ENCODE peak calls at places on chromosomes 5 and 9, in seven cellular contexts. H, P, I, F, D, W and K are unnamed samples.

GRCh38 chr5:13913962-13914361 is 30.5 kb downstream of the DNAH5 start:
- DNase-seq in H (no peak), P (no peak), I (no peak), F (no peak), D (no peak), W (no peak), K (no peak)

GRCh38 chr5:33479321-33479720 is 38.6 kb downstream of the TARS1 start:
- DNase-seq in H (no peak), P (no peak), I (no peak), F (no peak), D (no peak), W (no peak), K (no peak)

GRCh38 chr9:93220627-93221425 is 36.9 kb downstream of the WNK2 start:
- DNase-seq in H (no peak), P (no peak), I (no peak), F (peak), D (no peak), W (no peak), K (no peak)

GRCh38 chr9:97491216-97491999 is 10.1 kb upstream of the TMOD1 start:
- DNase-seq in H (no peak), P (no peak), I (no peak), F (no peak), D (no peak), W (no peak), K (no peak)

GRCh38 chr9:96338299-96338698 is 36.3 kb upstream of the HSD17B3 start:
- DNase-seq in H (no peak), P (no peak), I (no peak), F (no peak), D (no peak), W (no peak), K (no peak)

GRCh38 chr5:137119321-137119720 is 379.8 kb downstream of the SPOCK1 start:
- DNase-seq in H (no peak), P (no peak), I (no peak), F (no peak), D (no peak), W (no peak), K (no peak)

GRCh38 chr5:115842089-115842881 is 550 bp downstream of the AP3S1 start:
- DNase-seq in H (peak), P (no peak), I (peak), F (no peak), D (no peak), W (no peak), K (no peak)

GRCh38 chr9:112700080-112700479 is 17.8 kb downstream of the INIP start:
- DNase-seq in H (no peak), P (no peak), I (no peak), F (no peak), D (no peak), W (no peak), K (no peak)

GRCh38 chr5:59146729-59147128 is 563.9 kb downstream of the RAB3C start:
- DNase-seq in H (no peak), P (no peak), I (no peak), F (no peak), D (no peak), W (no peak), K (no peak)

GRCh38 chr5:115888027-115888426 is 46.3 kb downstream of the AP3S1 start:
- DNase-seq in H (no peak), P (no peak), I (peak), F (no peak), D (no peak), W (no peak), K (no peak)

GRCh38 chr5:66633754-66634153 is 37.6 kb downstream of the MAST4 start:
- DNase-seq in H (no peak), P (no peak), I (no peak), F (no peak), D (no peak), W (no peak), K (no peak)